ENCODE peak calls at places on chromosomes 6 and 20, in four cellular contexts. One of them, this sample, is unnamed.

GRCh38 chr6:27053738-27054137 is 193.8 kb upstream of the PRSS16 start:
- DNase-seq in spleen: no peak
- DNase-seq in sigmoid colon: no peak
- DNase-seq in HepG2: no peak
- DNase-seq in this sample: no peak

GRCh38 chr20:16580127-16580526 is 6.9 kb upstream of the KIF16B start:
- DNase-seq in spleen: no peak
- DNase-seq in sigmoid colon: no peak
- DNase-seq in HepG2: no peak
- DNase-seq in this sample: peak

GRCh38 chr6:103122766-103123601 is 1729.5 kb downstream of the GRIK2 start:
- DNase-seq in spleen: no peak
- DNase-seq in sigmoid colon: no peak
- DNase-seq in HepG2: peak
- DNase-seq in this sample: peak

GRCh38 chr6:152496731-152497130 is 140.4 kb downstream of the SYNE1 start:
- DNase-seq in spleen: no peak
- DNase-seq in sigmoid colon: no peak
- DNase-seq in HepG2: no peak
- DNase-seq in this sample: no peak

GRCh38 chr20:44038681-44039123 is 124.0 kb downstream of the TOX2 start:
- DNase-seq in spleen: peak
- DNase-seq in sigmoid colon: peak
- DNase-seq in HepG2: no peak
- DNase-seq in this sample: no peak

GRCh38 chr6:40543133-40543532 is 44.0 kb downstream of the LRFN2 start:
- DNase-seq in spleen: no peak
- DNase-seq in sigmoid colon: no peak
- DNase-seq in HepG2: no peak
- DNase-seq in this sample: no peak

GRCh38 chr6:141426400-141426980 is 706.2 kb upstream of the GJE1 start:
- DNase-seq in spleen: no peak
- DNase-seq in sigmoid colon: no peak
- DNase-seq in HepG2: no peak
- DNase-seq in this sample: no peak

GRCh38 chr6:106324726-106325335 is 729 bp downstream of the ATG5 start:
- DNase-seq in spleen: no peak
- DNase-seq in sigmoid colon: no peak
- DNase-seq in HepG2: no peak
- DNase-seq in this sample: no peak

GRCh38 chr6:31403283-31403989 is at the start of gene MICA:
- DNase-seq in spleen: peak
- DNase-seq in sigmoid colon: peak
- DNase-seq in HepG2: peak
- DNase-seq in this sample: peak

GRCh38 chr6:141153563-141153962 is 979.2 kb upstream of the GJE1 start:
- DNase-seq in spleen: no peak
- DNase-seq in sigmoid colon: no peak
- DNase-seq in HepG2: no peak
- DNase-seq in this sample: no peak

GRCh38 chr6:112251170-112251945 is 3.0 kb downstream of the LAMA4 start:
- DNase-seq in spleen: no peak
- DNase-seq in sigmoid colon: peak
- DNase-seq in HepG2: no peak
- DNase-seq in this sample: no peak

GRCh38 chr6:52341861-52342260 is 20.1 kb upstream of the PAQR8 start:
- DNase-seq in spleen: no peak
- DNase-seq in sigmoid colon: no peak
- DNase-seq in HepG2: no peak
- DNase-seq in this sample: no peak

GRCh38 chr6:141977782-141978181 is 154.9 kb upstream of the GJE1 start:
- DNase-seq in spleen: no peak
- DNase-seq in sigmoid colon: no peak
- DNase-seq in HepG2: no peak
- DNase-seq in this sample: no peak

GRCh38 chr6:431986-432385 is 40.4 kb downstream of the IRF4 start:
- DNase-seq in spleen: no peak
- DNase-seq in sigmoid colon: no peak
- DNase-seq in HepG2: no peak
- DNase-seq in this sample: no peak

GRCh38 chr6:107768044-107768443 is 56.1 kb downstream of the SCML4 start:
- DNase-seq in spleen: no peak
- DNase-seq in sigmoid colon: no peak
- DNase-seq in HepG2: no peak
- DNase-seq in this sample: no peak

GRCh38 chr6:30769088-30769852 is 24.9 kb upstream of the IER3 start:
- DNase-seq in spleen: no peak
- DNase-seq in sigmoid colon: peak
- DNase-seq in HepG2: peak
- DNase-seq in this sample: peak

GRCh38 chr6:154276810-154277577 is 79.6 kb downstream of the IPCEF1 start:
- DNase-seq in spleen: no peak
- DNase-seq in sigmoid colon: no peak
- DNase-seq in HepG2: peak
- DNase-seq in this sample: no peak

GRCh38 chr6:127186889-127187288 is 68.4 kb downstream of the RSPO3 start:
- DNase-seq in spleen: peak
- DNase-seq in sigmoid colon: no peak
- DNase-seq in HepG2: peak
- DNase-seq in this sample: no peak

DNA sequence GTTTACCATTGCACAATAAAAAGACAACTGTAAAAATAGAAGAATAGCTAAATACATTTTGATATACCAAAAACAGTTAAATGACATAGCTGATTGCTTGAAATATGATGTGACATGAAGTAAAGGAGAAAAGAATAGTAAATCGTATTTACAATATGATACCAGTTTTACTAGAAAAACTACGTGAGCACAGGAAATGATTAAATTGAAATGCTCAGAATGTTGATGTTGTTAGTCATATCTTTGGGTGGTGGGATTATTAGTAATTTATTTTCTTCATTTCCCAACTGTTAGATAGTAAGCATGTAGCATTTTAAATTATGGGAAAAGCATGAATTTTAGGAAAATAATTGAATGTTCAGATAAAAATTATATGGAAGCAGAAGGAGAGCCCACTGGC is 268.3 kb upstream of the TAB2 start:
- DNase-seq in spleen: no peak
- DNase-seq in sigmoid colon: no peak
- DNase-seq in HepG2: no peak
- DNase-seq in this sample: no peak
- TF ChIP-seq CTCF in spleen: no peak
- TF ChIP-seq CTCF in sigmoid colon: no peak
- TF ChIP-seq CTCF in HepG2: no peak
- TF ChIP-seq CTCF in this sample: no peak

GRCh38 chr20:35263609-35264223 is 14.2 kb downstream of the MMP24OS start:
- DNase-seq in spleen: no peak
- DNase-seq in sigmoid colon: no peak
- DNase-seq in HepG2: peak
- DNase-seq in this sample: peak
- TF ChIP-seq POLR2AphosphoS5 in spleen: no peak
- TF ChIP-seq POLR2AphosphoS5 in sigmoid colon: no peak
- TF ChIP-seq POLR2AphosphoS5 in HepG2: no peak
- TF ChIP-seq POLR2AphosphoS5 in this sample: no peak

GRCh38 chr6:33568826-33569570 is 11.1 kb downstream of the BAK1 start:
- DNase-seq in spleen: no peak
- DNase-seq in sigmoid colon: no peak
- DNase-seq in HepG2: no peak
- DNase-seq in this sample: no peak

GRCh38 chr6:33566182-33567084 is 13.6 kb downstream of the BAK1 start:
- DNase-seq in spleen: no peak
- DNase-seq in sigmoid colon: no peak
- DNase-seq in HepG2: no peak
- DNase-seq in this sample: no peak

GRCh38 chr6:33571637-33572316 is 8.3 kb downstream of the BAK1 start:
- DNase-seq in spleen: no peak
- DNase-seq in sigmoid colon: no peak
- DNase-seq in HepG2: no peak
- DNase-seq in this sample: no peak

GRCh38 chr6:33575211-33575610 is 4.9 kb downstream of the BAK1 start:
- DNase-seq in spleen: no peak
- DNase-seq in sigmoid colon: no peak
- DNase-seq in HepG2: no peak
- DNase-seq in this sample: no peak

GRCh38 chr6:33570806-33571636 is 9.1 kb downstream of the BAK1 start:
- DNase-seq in spleen: peak
- DNase-seq in sigmoid colon: peak
- DNase-seq in HepG2: peak
- DNase-seq in this sample: peak
- TF ChIP-seq POLR2A in spleen: peak
- TF ChIP-seq POLR2A in sigmoid colon: peak
- TF ChIP-seq POLR2A in HepG2: peak
- TF ChIP-seq POLR2A in this sample: peak

DNA sequence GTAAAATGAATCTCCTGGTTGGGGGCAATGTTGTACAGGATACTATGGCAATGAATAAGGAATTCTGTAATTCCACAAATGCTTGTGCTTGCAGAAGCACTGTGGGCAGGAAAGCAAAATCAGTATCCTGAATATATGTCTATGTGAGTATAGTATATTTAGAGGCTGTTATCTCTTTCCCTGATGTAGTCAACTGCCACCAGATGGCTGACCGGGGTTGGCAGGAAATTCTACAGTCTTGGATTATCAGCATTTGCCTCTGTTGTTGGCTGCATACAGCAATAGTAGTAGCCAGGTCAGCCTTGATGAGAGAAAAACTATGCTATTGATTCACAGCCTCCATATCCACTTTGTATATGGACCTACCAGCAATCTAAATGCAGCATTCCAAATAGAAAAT is 425.1 kb upstream of the JAG1 start:
- DNase-seq in spleen: no peak
- DNase-seq in sigmoid colon: no peak
- DNase-seq in HepG2: no peak
- DNase-seq in this sample: no peak
- TF ChIP-seq CTCF in spleen: no peak
- TF ChIP-seq CTCF in sigmoid colon: no peak
- TF ChIP-seq CTCF in HepG2: peak
- TF ChIP-seq CTCF in this sample: no peak

DNA sequence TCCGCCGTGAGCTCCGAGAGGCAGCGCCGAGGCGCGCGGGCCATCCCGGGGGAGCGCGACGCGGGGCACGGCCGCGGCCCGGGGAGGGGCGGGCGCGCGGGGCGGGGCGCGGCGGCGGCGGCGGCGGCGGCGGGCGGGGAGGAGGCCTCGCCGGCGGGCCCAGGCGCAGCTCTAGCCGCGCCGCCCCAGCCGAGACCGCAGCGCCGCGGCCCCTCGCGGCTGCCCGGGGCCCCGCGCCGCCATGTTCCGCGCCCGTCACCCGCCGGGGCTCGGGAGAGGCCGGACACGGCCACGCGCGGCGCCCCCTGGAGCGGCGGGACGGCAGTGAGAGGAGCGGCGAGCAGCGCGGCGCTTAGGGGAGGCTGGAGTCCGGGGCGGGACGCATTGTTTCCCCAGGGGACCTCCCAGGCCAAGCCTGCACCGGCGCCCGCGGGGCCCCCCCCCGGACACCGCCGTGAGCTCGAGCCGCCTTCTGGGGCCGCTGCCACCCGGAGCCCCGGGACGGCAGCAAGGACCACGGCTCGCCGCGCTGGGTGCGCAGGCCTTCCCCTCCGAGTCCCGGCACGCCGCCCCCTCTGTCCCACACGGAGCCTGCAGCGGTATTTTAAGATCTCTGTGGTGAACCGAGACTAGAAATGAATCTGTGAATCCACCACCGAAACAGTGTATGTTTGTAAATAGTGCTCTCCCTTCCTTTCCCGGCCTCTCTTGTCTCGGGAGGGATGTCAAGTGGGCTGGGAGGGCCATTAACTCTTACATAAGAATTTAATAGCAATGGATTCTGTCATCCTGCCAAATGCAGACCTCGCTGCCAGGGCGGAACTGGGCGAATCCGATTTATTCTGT is at the start of gene KIF13A:
- DNase-seq in spleen: peak
- DNase-seq in sigmoid colon: peak
- DNase-seq in HepG2: peak
- DNase-seq in this sample: peak
- TF ChIP-seq POLR2AphosphoS5 in spleen: peak
- TF ChIP-seq POLR2AphosphoS5 in sigmoid colon: no peak
- TF ChIP-seq POLR2AphosphoS5 in HepG2: no peak
- TF ChIP-seq POLR2AphosphoS5 in this sample: peak

DNA sequence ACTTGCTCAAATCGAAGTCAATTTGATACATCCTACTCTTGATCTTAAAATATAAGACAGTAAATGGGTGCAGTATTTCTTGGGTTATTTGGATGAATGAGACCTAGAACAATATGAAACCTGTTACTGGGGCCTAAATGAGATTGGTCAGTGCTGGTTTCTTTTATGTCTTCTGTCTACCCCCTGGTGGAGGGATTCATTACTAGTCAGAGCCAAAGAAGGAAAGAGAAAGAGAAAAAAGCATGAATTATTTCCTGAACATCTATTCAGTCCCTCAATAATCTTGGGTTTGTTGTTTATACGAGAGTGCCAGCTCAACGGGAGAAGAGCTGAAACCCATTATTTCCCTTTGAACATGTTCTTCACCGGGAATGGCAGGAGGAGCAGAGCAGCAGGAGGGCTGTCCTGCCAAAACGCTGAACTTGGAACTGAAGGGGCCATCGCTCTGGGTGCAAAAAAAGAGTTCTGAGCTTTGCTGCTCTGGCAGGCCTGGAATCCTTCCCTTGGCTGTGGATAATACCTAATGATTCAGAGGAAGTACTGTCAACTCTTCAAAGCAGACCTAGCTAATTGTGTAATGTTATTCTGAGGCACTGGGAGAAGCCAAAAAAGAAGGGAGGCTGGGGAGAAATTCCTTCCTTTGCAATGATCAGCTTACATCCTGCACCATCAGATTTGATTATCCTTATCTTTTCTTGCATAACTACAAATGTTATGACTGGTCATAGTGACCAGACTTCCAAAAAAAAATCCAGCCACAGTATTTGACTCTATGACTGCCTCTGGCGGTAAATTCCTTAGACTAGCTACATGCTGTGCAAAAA is 72.0 kb downstream of the BLOC1S5 start:
- DNase-seq in spleen: no peak
- DNase-seq in sigmoid colon: peak
- DNase-seq in HepG2: peak
- DNase-seq in this sample: no peak
- TF ChIP-seq POLR2A in spleen: no peak
- TF ChIP-seq POLR2A in sigmoid colon: no peak
- TF ChIP-seq POLR2A in HepG2: no peak
- TF ChIP-seq POLR2A in this sample: no peak

DNA sequence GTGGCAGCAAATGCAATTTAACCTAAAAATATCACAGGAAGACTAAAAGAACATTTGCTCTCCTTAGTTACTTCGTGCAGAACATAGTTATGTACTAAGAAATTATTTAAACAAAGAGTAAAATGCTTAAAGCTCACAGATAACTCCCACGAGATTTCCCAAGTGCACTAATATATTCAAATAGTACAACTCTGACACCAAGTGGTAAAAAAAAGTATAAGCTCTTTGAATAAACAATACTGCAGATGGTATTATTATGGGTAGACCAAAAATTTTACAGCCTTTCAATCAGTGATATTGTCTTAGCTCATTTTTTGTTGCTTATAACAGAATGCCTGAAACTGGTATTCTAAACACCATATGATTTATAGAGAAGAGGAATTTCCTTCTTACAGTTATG is 52.8 kb upstream of the FILIP1 start:
- DNase-seq in spleen: no peak
- DNase-seq in sigmoid colon: no peak
- DNase-seq in HepG2: peak
- DNase-seq in this sample: no peak
- TF ChIP-seq CTCF in spleen: no peak
- TF ChIP-seq CTCF in sigmoid colon: peak
- TF ChIP-seq CTCF in HepG2: no peak
- TF ChIP-seq CTCF in this sample: no peak

This sample was measured in prostate gland.